ENCODE peak calls at places on chromosomes 13 and 19, in eight cellular contexts. I, W, N, P, Y, O, E and M are unnamed samples. For H3K9me3, the result is how much of the 10 kb centered on the place peaks cover.

GRCh38 chr19:14763497-14764145 is 14.7 kb downstream of the ADGRE2 start:
- DNase-seq in N (no peak), P (no peak), I (no peak), O (no peak), W (no peak), E (no peak), Y (no peak), M (no peak)

GRCh38 chr19:18731562-18732008 is 48.1 kb downstream of the CRTC1 start:
- DNase-seq in I (peak), E (no peak), O (no peak), W (no peak), P (no peak), N (no peak), Y (no peak), M (no peak)

GRCh38 chr19:4582112-4582553 is 22.6 kb upstream of the SEMA6B start:
- DNase-seq in O (no peak), P (no peak), Y (no peak), E (no peak), W (no peak), N (no peak), I (no peak), M (no peak)

GRCh38 chr19:50020481-50020880 is 4.7 kb downstream of the VRK3 start:
- DNase-seq in W (no peak), Y (no peak), E (no peak), O (no peak), N (no peak), P (no peak), I (no peak), M (no peak)

GRCh38 chr19:16061943-16062342 is 14.4 kb upstream of the TPM4 start:
- DNase-seq in E (no peak), I (no peak), O (peak), W (no peak), P (no peak), N (no peak), Y (no peak), M (no peak)

GRCh38 chr19:3281026-3281425 is 56.6 kb downstream of the CELF5 start:
- DNase-seq in W (no peak), E (no peak), O (no peak), I (no peak), N (no peak), Y (no peak), P (no peak), M (no peak)

GRCh38 chr19:17394891-17395415 is 957 bp upstream of the CCDC194 start:
- DNase-seq in N (peak), W (peak), E (peak), I (peak), Y (peak), O (peak), P (peak), M (no peak)

GRCh38 chr19:345320-345879 is 804 bp upstream of the MIER2 start:
- DNase-seq in E (no peak), I (no peak), P (no peak), N (no peak), O (no peak), W (no peak), Y (no peak), M (no peak)

GRCh38 chr19:13537454-13537853 is 31.2 kb upstream of the CACNA1A start:
- DNase-seq in O (no peak), P (no peak), I (no peak), Y (no peak), N (no peak), E (no peak), W (no peak), M (no peak)

GRCh38 chr19:409006-409514 is at the start of gene C2CD4C:
- DNase-seq in E (no peak), P (no peak), W (peak), O (peak), I (no peak), Y (no peak), N (no peak), M (no peak)

GRCh38 chr19:5479958-5480357 is 24.7 kb downstream of the ZNRF4 start:
- DNase-seq in P (no peak), N (no peak), I (no peak), O (no peak), Y (no peak), W (no peak), E (no peak), M (no peak)

GRCh38 chr19:12187625-12188024 is 24.7 kb downstream of the ZNF136 start:
- DNase-seq in P (no peak), O (no peak), W (no peak), Y (no peak), E (no peak), N (no peak), I (no peak), M (no peak)
- H3K9me3 ChIP-seq in P (half or more), O (half or more), W (half or more), Y (half or more), E (half or more), N (under half), I (half or more), M (under half)

GRCh38 chr13:103273825-103274224 is 207.6 kb upstream of the SLC10A2 start:
- DNase-seq in W (no peak), O (no peak), I (no peak), Y (no peak), E (no peak), P (no peak), N (no peak), M (no peak)
- H3K9me3 ChIP-seq in W (under half), O (under half), I (under half), Y (under half), E (under half), P (under half), N (under half), M (under half)

GRCh38 chr19:40055832-40056504 is at the start of gene ZNF780B:
- DNase-seq in P (peak), Y (peak), E (peak), I (peak), N (peak), W (peak), O (peak), M (peak)
- H3K9me3 ChIP-seq in P (under half), Y (under half), E (under half), I (under half), N (under half), W (under half), O (under half), M (half or more)

GRCh38 chr19:43872547-43873336 is 45.6 kb downstream of the ZNF283 start:
- DNase-seq in O (no peak), I (no peak), N (no peak), E (no peak), Y (no peak), W (no peak), P (no peak), M (no peak)
- H3K9me3 ChIP-seq in O (under half), I (under half), N (under half), E (half or more), Y (under half), W (under half), P (half or more), M (under half)

GRCh38 chr19:23996549-23996948 is 81.9 kb downstream of the ZNF726 start:
- DNase-seq in W (peak), I (no peak), P (no peak), Y (no peak), N (no peak), E (no peak), O (no peak), M (no peak)

GRCh38 chr19:24002256-24002945 is 84.6 kb upstream of the ZNF254 start:
- DNase-seq in N (no peak), I (no peak), Y (no peak), W (no peak), O (no peak), E (no peak), P (no peak), M (no peak)

GRCh38 chr19:23998568-23998967 is 83.9 kb downstream of the ZNF726 start:
- DNase-seq in Y (no peak), O (no peak), W (no peak), I (no peak), E (no peak), P (no peak), N (no peak), M (no peak)

GRCh38 chr19:24000656-24001055 is 86.0 kb downstream of the ZNF726 start:
- DNase-seq in I (no peak), N (no peak), Y (no peak), O (no peak), W (no peak), E (no peak), P (no peak), M (no peak)

DNA sequence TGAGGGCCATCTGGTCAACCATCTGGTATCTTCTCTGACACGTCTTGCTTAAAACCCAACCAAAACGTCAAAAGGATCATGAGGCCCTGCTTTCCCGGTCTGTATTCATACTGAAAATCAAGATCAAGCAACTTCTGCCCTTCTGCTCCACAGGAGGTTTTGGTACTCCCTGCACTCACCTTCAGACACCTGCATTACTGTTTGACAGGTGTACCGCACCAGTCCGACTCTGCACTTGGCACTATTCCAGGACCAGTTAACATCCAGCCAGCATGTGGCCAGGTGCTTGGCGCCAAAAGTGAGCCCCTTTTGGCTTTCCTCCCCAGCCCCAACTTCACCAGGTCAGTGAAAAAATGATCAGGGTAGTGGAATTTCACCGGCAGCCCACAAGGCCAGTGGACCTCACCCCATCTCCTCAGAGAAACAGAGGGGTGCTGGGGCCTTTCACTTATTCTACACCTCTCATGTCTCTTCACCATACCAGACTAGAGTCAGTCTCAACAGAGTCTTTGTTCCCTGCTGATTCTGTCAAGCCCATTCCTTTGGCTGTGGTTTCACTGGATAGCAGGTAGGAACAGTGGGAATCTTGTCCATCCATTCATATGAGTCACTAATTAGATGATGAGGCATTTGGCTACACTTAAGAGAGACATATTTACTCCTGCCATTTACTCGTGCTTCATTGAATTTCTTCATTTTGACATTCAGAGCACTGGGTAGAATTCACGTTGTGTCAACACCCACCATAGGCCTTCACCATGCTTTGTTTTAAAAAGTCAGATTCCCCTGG is 85.3 kb downstream of the ZNF726 start:
- DNase-seq in P (no peak), Y (no peak), I (no peak), N (no peak), O (no peak), W (no peak), E (no peak), M (no peak)
- H3K9me3 ChIP-seq in P (under half), Y (half or more), I (half or more), N (under half), O (under half), W (under half), E (under half), M (half or more)